ENCODE peak calls at places on chromosomes 7 and 10, in six cellular contexts. One of them, this sample, is unnamed.

GRCh38 chr10:25068152-25069058 is 52.0 kb downstream of the THNSL1 start:
- DNase-seq in IMR-90: peak; percentile 84
- DNase-seq in H1: peak; percentile 44
- DNase-seq in neuronal stem cell: no peak
- DNase-seq in mesenchymal stem cell: peak; percentile 26
- DNase-seq in H9: peak; percentile 71
- DNase-seq in this sample: peak; percentile 74

GRCh38 chr7:4738711-4739527 is 36.5 kb upstream of the AP5Z1 start:
- DNase-seq in neuronal stem cell: no peak
- DNase-seq in mesenchymal stem cell: peak; percentile 97
- DNase-seq in IMR-90: peak; percentile 95
- DNase-seq in H9: peak; percentile 80
- DNase-seq in H1: no peak
- DNase-seq in this sample: peak; percentile 69

GRCh38 chr10:97195654-97196212 is 10.0 kb upstream of the SLIT1 start:
- DNase-seq in mesenchymal stem cell: no peak
- DNase-seq in H1: no peak
- DNase-seq in neuronal stem cell: no peak
- DNase-seq in IMR-90: no peak
- DNase-seq in H9: no peak
- DNase-seq in this sample: no peak

GRCh38 chr7:111486472-111487142 is 75.7 kb downstream of the IMMP2L start:
- DNase-seq in neuronal stem cell: peak; percentile 30
- DNase-seq in H1: no peak
- DNase-seq in H9: no peak
- DNase-seq in mesenchymal stem cell: peak; percentile 62
- DNase-seq in IMR-90: peak; percentile 67
- DNase-seq in this sample: peak; percentile 74

GRCh38 chr7:25780904-25781303 is 371.1 kb upstream of the NFE2L3 start:
- DNase-seq in H9: no peak
- DNase-seq in mesenchymal stem cell: no peak
- DNase-seq in H1: no peak
- DNase-seq in IMR-90: no peak
- DNase-seq in neuronal stem cell: no peak
- DNase-seq in this sample: no peak

GRCh38 chr10:91653214-91653875 is 20.5 kb upstream of the PPP1R3C start:
- DNase-seq in H9: no peak
- DNase-seq in IMR-90: peak; percentile 77
- DNase-seq in neuronal stem cell: no peak
- DNase-seq in mesenchymal stem cell: peak; percentile 53
- DNase-seq in H1: no peak
- DNase-seq in this sample: no peak

GRCh38 chr7:40199076-40199802 is 64.4 kb downstream of the SUGCT start:
- DNase-seq in IMR-90: peak; percentile 63
- DNase-seq in H1: no peak
- DNase-seq in neuronal stem cell: no peak
- DNase-seq in mesenchymal stem cell: peak; percentile 64
- DNase-seq in H9: no peak
- DNase-seq in this sample: no peak

GRCh38 chr7:37908221-37908788 is 8.3 kb downstream of the SFRP4 start:
- DNase-seq in neuronal stem cell: no peak
- DNase-seq in H1: no peak
- DNase-seq in H9: no peak
- DNase-seq in IMR-90: peak; percentile 26
- DNase-seq in mesenchymal stem cell: no peak
- DNase-seq in this sample: no peak

GRCh38 chr7:76241141-76241540 is 39.4 kb downstream of the SRRM3 start:
- DNase-seq in neuronal stem cell: no peak
- DNase-seq in H1: no peak
- DNase-seq in H9: no peak
- DNase-seq in mesenchymal stem cell: no peak
- DNase-seq in IMR-90: no peak
- DNase-seq in this sample: no peak
- H4K91ac ChIP-seq in neuronal stem cell: no peak overlapping the region
- H4K91ac ChIP-seq in H1: no peak overlapping the region
- H4K91ac ChIP-seq in H9: no peak overlapping the region
- H4K91ac ChIP-seq in mesenchymal stem cell: no peak overlapping the region
- H4K91ac ChIP-seq in IMR-90: no peak overlapping the region
- H4K91ac ChIP-seq in this sample: no peak overlapping the region

DNA sequence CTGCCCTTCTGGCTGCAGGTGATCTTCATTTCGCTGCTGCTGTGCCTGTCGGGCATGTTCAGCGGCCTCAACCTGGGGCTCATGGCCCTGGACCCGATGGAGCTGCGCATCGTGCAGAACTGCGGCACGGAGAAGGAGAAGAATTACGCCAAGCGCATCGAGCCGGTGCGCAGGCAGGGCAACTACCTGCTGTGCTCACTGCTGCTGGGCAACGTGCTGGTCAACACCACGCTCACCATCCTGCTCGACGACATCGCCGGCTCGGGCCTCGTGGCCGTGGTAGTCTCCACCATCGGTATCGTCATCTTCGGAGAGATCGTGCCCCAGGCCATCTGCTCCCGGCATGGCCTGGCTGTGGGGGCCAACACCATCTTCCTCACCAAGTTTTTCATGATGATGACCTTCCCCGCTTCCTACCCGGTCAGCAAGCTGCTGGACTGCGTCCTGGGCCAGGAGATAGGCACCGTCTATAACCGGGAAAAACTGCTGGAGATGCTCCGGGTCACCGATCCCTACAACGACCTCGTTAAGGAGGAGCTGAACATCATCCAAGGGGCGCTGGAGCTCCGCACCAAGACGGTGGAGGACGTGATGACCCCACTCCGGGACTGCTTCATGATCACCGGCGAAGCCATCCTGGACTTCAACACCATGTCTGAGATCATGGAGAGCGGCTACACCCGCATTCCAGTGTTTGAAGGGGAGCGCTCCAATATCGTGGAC is 1.3 kb downstream of the CNNM2 start:
- DNase-seq in mesenchymal stem cell: peak; percentile 32
- DNase-seq in IMR-90: peak; percentile 25
- DNase-seq in H1: no peak
- DNase-seq in neuronal stem cell: peak; percentile 21
- DNase-seq in H9: peak; percentile 41
- DNase-seq in this sample: peak; percentile 77
- H3K23ac ChIP-seq in mesenchymal stem cell: no peak overlapping the region
- H3K23ac ChIP-seq in IMR-90: peak overlapping the region; percentile 93
- H3K23ac ChIP-seq in H1: no peak overlapping the region
- H3K23ac ChIP-seq in neuronal stem cell: peak overlapping the region; percentile 86
- H3K23ac ChIP-seq in H9: no peak overlapping the region
- H3K23ac ChIP-seq in this sample: no peak overlapping the region

GRCh38 chr10:27391916-27392315 is 112.2 kb upstream of the RAB18 start:
- DNase-seq in H1: no peak
- DNase-seq in IMR-90: no peak
- DNase-seq in H9: no peak
- DNase-seq in neuronal stem cell: no peak
- DNase-seq in mesenchymal stem cell: no peak
- DNase-seq in this sample: no peak
- H4K91ac ChIP-seq in H1: no peak overlapping the region
- H4K91ac ChIP-seq in IMR-90: no peak overlapping the region
- H4K91ac ChIP-seq in H9: no peak overlapping the region
- H4K91ac ChIP-seq in neuronal stem cell: no peak overlapping the region
- H4K91ac ChIP-seq in mesenchymal stem cell: no peak overlapping the region
- H4K91ac ChIP-seq in this sample: no peak overlapping the region

DNA sequence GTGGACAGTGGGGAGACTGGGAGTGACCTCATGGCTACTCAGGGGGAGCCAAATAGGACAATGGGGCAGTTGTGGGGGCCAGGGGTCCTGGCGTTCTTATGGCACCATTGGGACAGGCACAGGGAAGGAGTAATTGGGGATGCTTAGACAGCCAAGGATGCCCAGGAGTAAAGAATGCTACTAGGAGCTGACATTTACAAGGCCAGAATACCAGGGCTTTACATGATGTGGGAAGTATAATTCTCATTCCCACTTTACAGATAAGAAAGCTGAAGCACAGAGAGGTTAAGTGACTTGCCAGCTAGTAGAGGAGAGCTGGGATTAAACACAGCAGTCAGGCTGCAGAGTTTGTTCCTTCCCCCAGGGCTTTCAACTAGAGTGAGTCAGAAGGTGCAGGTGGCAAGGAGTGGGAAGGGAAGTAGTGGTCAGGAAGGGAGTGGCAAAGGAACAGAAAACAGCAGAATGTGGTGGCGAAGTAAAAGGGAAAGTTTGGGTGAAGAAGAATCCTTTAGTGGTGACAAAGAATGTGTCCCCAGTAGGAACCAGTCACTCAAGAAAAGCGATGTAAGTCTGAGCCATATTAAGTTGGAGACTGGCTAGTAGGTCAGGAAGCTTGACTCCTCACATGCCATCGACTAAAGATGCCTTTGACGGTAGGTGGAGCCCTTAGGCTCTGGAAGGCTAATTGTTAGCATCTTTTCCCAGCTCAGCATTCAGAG is 32.8 kb downstream of the CPVL start:
- DNase-seq in neuronal stem cell: no peak
- DNase-seq in mesenchymal stem cell: peak; percentile 41
- DNase-seq in IMR-90: no peak
- DNase-seq in H9: peak; percentile 52
- DNase-seq in H1: peak; percentile 27
- DNase-seq in this sample: peak; percentile 89
- H3K23ac ChIP-seq in neuronal stem cell: no peak overlapping the region
- H3K23ac ChIP-seq in mesenchymal stem cell: no peak overlapping the region
- H3K23ac ChIP-seq in IMR-90: no peak overlapping the region
- H3K23ac ChIP-seq in H9: no peak overlapping the region
- H3K23ac ChIP-seq in H1: no peak overlapping the region
- H3K23ac ChIP-seq in this sample: no peak overlapping the region

GRCh38 chr10:112722758-112723157 is 227.3 kb upstream of the TCF7L2 start:
- DNase-seq in H9: no peak
- DNase-seq in neuronal stem cell: no peak
- DNase-seq in IMR-90: no peak
- DNase-seq in mesenchymal stem cell: no peak
- DNase-seq in H1: no peak
- DNase-seq in this sample: no peak
- H4K91ac ChIP-seq in H9: no peak overlapping the region
- H4K91ac ChIP-seq in neuronal stem cell: no peak overlapping the region
- H4K91ac ChIP-seq in IMR-90: no peak overlapping the region
- H4K91ac ChIP-seq in mesenchymal stem cell: no peak overlapping the region
- H4K91ac ChIP-seq in H1: no peak overlapping the region
- H4K91ac ChIP-seq in this sample: no peak overlapping the region

GRCh38 chr10:21340341-21340740 is 185.1 kb downstream of the SKIDA1 start:
- DNase-seq in IMR-90: no peak
- DNase-seq in H9: no peak
- DNase-seq in mesenchymal stem cell: no peak
- DNase-seq in neuronal stem cell: no peak
- DNase-seq in H1: no peak
- DNase-seq in this sample: no peak

GRCh38 chr10:21337171-21337792 is 188.2 kb downstream of the SKIDA1 start:
- DNase-seq in neuronal stem cell: no peak
- DNase-seq in IMR-90: no peak
- DNase-seq in H9: no peak
- DNase-seq in H1: no peak
- DNase-seq in mesenchymal stem cell: no peak
- DNase-seq in this sample: peak; percentile 81

GRCh38 chr10:21330628-21331020 is 194.9 kb downstream of the SKIDA1 start:
- DNase-seq in H1: no peak
- DNase-seq in mesenchymal stem cell: peak; percentile 66
- DNase-seq in H9: no peak
- DNase-seq in neuronal stem cell: no peak
- DNase-seq in IMR-90: no peak
- DNase-seq in this sample: no peak

GRCh38 chr10:21334891-21335696 is 190.4 kb downstream of the SKIDA1 start:
- DNase-seq in H9: no peak
- DNase-seq in neuronal stem cell: no peak
- DNase-seq in mesenchymal stem cell: peak; percentile 93
- DNase-seq in H1: no peak
- DNase-seq in IMR-90: peak; percentile 90
- DNase-seq in this sample: peak; percentile 98

DNA sequence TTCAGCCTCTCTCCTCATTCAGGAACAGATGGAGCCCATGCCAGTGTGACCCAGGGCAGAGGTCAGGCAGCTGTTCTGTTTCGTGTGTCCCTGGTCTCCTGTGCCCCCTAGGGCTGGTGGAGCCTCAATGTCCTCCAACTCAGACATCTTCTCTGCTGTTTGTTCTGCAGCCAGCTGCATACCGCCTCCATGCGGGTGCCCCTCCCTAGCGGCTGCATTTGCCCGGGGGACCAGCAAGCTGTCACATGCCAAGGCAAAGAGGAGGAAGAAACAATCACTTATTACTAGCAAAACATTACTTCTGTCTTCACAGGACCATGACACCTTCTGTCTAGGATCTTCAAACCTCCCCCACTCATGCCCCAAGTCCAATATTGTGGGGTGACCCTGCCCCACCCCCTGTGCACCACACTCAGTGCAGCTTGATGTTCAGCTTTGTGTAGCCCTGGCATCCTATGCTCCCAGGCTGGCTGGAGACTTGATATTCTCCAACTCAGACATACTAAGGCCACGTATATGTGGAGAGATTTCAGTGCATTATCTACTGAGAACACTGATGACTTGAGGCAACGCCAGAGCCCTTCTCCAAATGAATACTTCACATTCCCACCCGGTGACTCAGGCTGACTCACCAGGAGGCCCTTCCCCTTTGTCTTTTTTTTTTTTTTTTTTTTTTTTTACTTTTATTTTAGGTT is 188.9 kb downstream of the SKIDA1 start:
- DNase-seq in H9: peak; percentile 74
- DNase-seq in mesenchymal stem cell: peak; percentile 96
- DNase-seq in IMR-90: peak; percentile 97
- DNase-seq in H1: peak; percentile 56
- DNase-seq in neuronal stem cell: peak; percentile 37
- DNase-seq in this sample: peak; percentile 97
- H3K23ac ChIP-seq in H9: no peak overlapping the region
- H3K23ac ChIP-seq in mesenchymal stem cell: no peak overlapping the region
- H3K23ac ChIP-seq in IMR-90: peak overlapping the region; percentile 86
- H3K23ac ChIP-seq in H1: no peak overlapping the region
- H3K23ac ChIP-seq in neuronal stem cell: no peak overlapping the region
- H3K23ac ChIP-seq in this sample: no peak overlapping the region

GRCh38 chr7:43028106-43028505 is 84.3 kb upstream of the HECW1 start:
- DNase-seq in neuronal stem cell: no peak
- DNase-seq in IMR-90: no peak
- DNase-seq in H9: no peak
- DNase-seq in H1: no peak
- DNase-seq in mesenchymal stem cell: no peak
- DNase-seq in this sample: no peak
- H4K91ac ChIP-seq in neuronal stem cell: no peak overlapping the region
- H4K91ac ChIP-seq in IMR-90: no peak overlapping the region
- H4K91ac ChIP-seq in H9: no peak overlapping the region
- H4K91ac ChIP-seq in H1: no peak overlapping the region
- H4K91ac ChIP-seq in mesenchymal stem cell: no peak overlapping the region
- H4K91ac ChIP-seq in this sample: no peak overlapping the region

This sample was measured in trophoblast cell.